ENCODE peak calls at places on chromosomes 3 and 15, in seven cellular contexts. One of them, this sample, is unnamed.

GRCh38 chr3:112199622-112200316 is 66.7 kb upstream of the GCSAM start:
- DNase-seq in cardiac fibroblast: peak
- DNase-seq in psoas muscle: no peak
- DNase-seq in fibroblast of the aortic adventitia: no peak
- DNase-seq in astrocyte: peak
- DNase-seq in AG04450: no peak
- DNase-seq in GM12865: no peak
- DNase-seq in this sample: no peak

GRCh38 chr3:50807266-50807665 is 132.5 kb downstream of the DOCK3 start:
- DNase-seq in GM12865: no peak
- DNase-seq in AG04450: no peak
- DNase-seq in fibroblast of the aortic adventitia: no peak
- DNase-seq in astrocyte: no peak
- DNase-seq in psoas muscle: no peak
- DNase-seq in cardiac fibroblast: no peak
- DNase-seq in this sample: no peak

GRCh38 chr3:23874359-23875120 is 42.2 kb downstream of the NKIRAS1 start:
- DNase-seq in cardiac fibroblast: peak
- DNase-seq in psoas muscle: no peak
- DNase-seq in astrocyte: peak
- DNase-seq in fibroblast of the aortic adventitia: peak
- DNase-seq in AG04450: peak
- DNase-seq in GM12865: no peak
- DNase-seq in this sample: no peak

GRCh38 chr3:49976942-49977341 is 37.0 kb downstream of the RBM6 start:
- DNase-seq in fibroblast of the aortic adventitia: no peak
- DNase-seq in AG04450: no peak
- DNase-seq in psoas muscle: no peak
- DNase-seq in astrocyte: no peak
- DNase-seq in GM12865: no peak
- DNase-seq in cardiac fibroblast: no peak
- DNase-seq in this sample: no peak

GRCh38 chr3:128727485-128727884 is 1.5 kb downstream of the RAB7A start:
- DNase-seq in cardiac fibroblast: peak
- DNase-seq in psoas muscle: no peak
- DNase-seq in astrocyte: no peak
- DNase-seq in fibroblast of the aortic adventitia: peak
- DNase-seq in GM12865: no peak
- DNase-seq in AG04450: no peak
- DNase-seq in this sample: no peak

GRCh38 chr3:136078421-136079364 is 113.2 kb downstream of the PPP2R3A start:
- DNase-seq in psoas muscle: no peak
- DNase-seq in AG04450: no peak
- DNase-seq in GM12865: peak
- DNase-seq in cardiac fibroblast: peak
- DNase-seq in fibroblast of the aortic adventitia: peak
- DNase-seq in astrocyte: peak
- DNase-seq in this sample: no peak

GRCh38 chr3:150371741-150372254 is 36.3 kb upstream of the TSC22D2 start:
- DNase-seq in fibroblast of the aortic adventitia: peak
- DNase-seq in GM12865: no peak
- DNase-seq in psoas muscle: no peak
- DNase-seq in astrocyte: peak
- DNase-seq in cardiac fibroblast: peak
- DNase-seq in AG04450: peak
- DNase-seq in this sample: no peak

GRCh38 chr15:42544858-42545629 is 3.5 kb downstream of the LRRC57 start:
- DNase-seq in astrocyte: no peak
- DNase-seq in cardiac fibroblast: no peak
- DNase-seq in psoas muscle: no peak
- DNase-seq in fibroblast of the aortic adventitia: no peak
- DNase-seq in GM12865: no peak
- DNase-seq in AG04450: no peak
- DNase-seq in this sample: no peak

GRCh38 chr3:116770815-116771450 is 61.4 kb downstream of the TUSC7 start:
- DNase-seq in GM12865: peak
- DNase-seq in cardiac fibroblast: peak
- DNase-seq in psoas muscle: peak
- DNase-seq in AG04450: peak
- DNase-seq in astrocyte: peak
- DNase-seq in fibroblast of the aortic adventitia: peak
- DNase-seq in this sample: peak

GRCh38 chr15:48888209-48888608 is 10.3 kb downstream of the EID1 start:
- DNase-seq in cardiac fibroblast: no peak
- DNase-seq in AG04450: no peak
- DNase-seq in astrocyte: no peak
- DNase-seq in GM12865: peak
- DNase-seq in psoas muscle: no peak
- DNase-seq in fibroblast of the aortic adventitia: no peak
- DNase-seq in this sample: no peak

GRCh38 chr3:175893566-175893965 is 1034.4 kb downstream of the NAALADL2 start:
- DNase-seq in cardiac fibroblast: no peak
- DNase-seq in AG04450: no peak
- DNase-seq in psoas muscle: no peak
- DNase-seq in fibroblast of the aortic adventitia: no peak
- DNase-seq in GM12865: no peak
- DNase-seq in astrocyte: no peak
- DNase-seq in this sample: no peak

GRCh38 chr3:111737712-111738097 is 121.4 kb upstream of the PHLDB2 start:
- DNase-seq in GM12865: peak
- DNase-seq in AG04450: peak
- DNase-seq in fibroblast of the aortic adventitia: peak
- DNase-seq in psoas muscle: no peak
- DNase-seq in astrocyte: peak
- DNase-seq in cardiac fibroblast: peak
- DNase-seq in this sample: no peak

GRCh38 chr15:61684749-61685467 is 375.3 kb downstream of the VPS13C start:
- DNase-seq in fibroblast of the aortic adventitia: no peak
- DNase-seq in cardiac fibroblast: no peak
- DNase-seq in GM12865: no peak
- DNase-seq in AG04450: no peak
- DNase-seq in psoas muscle: no peak
- DNase-seq in astrocyte: no peak
- DNase-seq in this sample: no peak

GRCh38 chr3:139561959-139562676 is 22.6 kb upstream of the RBP1 start:
- DNase-seq in psoas muscle: no peak
- DNase-seq in cardiac fibroblast: peak
- DNase-seq in AG04450: peak
- DNase-seq in fibroblast of the aortic adventitia: peak
- DNase-seq in astrocyte: no peak
- DNase-seq in GM12865: peak
- DNase-seq in this sample: peak

GRCh38 chr3:139558351-139559170 is 19.0 kb upstream of the RBP1 start:
- DNase-seq in cardiac fibroblast: no peak
- DNase-seq in astrocyte: no peak
- DNase-seq in psoas muscle: no peak
- DNase-seq in GM12865: no peak
- DNase-seq in AG04450: no peak
- DNase-seq in fibroblast of the aortic adventitia: no peak
- DNase-seq in this sample: no peak

GRCh38 chr3:139559541-139559940 is 20.0 kb upstream of the RBP1 start:
- DNase-seq in astrocyte: peak
- DNase-seq in GM12865: no peak
- DNase-seq in fibroblast of the aortic adventitia: no peak
- DNase-seq in AG04450: no peak
- DNase-seq in psoas muscle: no peak
- DNase-seq in cardiac fibroblast: peak
- DNase-seq in this sample: no peak

GRCh38 chr3:139561428-139561827 is 21.9 kb upstream of the RBP1 start:
- DNase-seq in fibroblast of the aortic adventitia: no peak
- DNase-seq in cardiac fibroblast: no peak
- DNase-seq in astrocyte: no peak
- DNase-seq in psoas muscle: no peak
- DNase-seq in GM12865: no peak
- DNase-seq in AG04450: no peak
- DNase-seq in this sample: no peak

DNA sequence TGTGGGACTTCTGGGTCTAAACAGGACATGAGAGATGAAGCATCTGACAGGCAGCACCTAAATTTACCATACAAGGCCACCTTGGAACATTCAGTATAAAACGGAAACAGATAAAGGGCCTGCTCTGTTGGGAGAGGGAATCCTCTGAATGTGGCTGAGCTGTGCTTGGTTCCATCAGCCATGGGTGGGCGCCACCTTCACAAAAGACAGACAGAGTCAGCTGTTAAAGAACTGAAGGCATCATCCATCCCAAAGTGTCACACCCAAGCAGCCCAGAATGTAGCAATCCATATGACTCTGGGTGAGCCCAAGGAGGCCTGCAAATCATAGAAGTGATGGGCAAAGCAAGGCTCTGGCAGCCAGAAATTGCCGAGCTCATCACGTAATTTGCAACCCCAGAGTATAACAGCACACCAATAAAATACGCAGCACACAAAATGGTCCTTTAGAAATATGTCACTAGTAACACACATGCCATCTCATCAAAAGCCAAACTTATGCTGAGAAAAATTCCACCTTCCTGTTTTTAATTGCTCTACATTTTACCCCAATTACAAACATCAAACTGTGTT is 24.8 kb upstream of the RBP1 start:
- DNase-seq in cardiac fibroblast: peak
- DNase-seq in fibroblast of the aortic adventitia: no peak
- DNase-seq in AG04450: no peak
- DNase-seq in psoas muscle: no peak
- DNase-seq in astrocyte: no peak
- DNase-seq in GM12865: no peak
- DNase-seq in this sample: peak
- TF ChIP-seq CTCF in cardiac fibroblast: peak
- TF ChIP-seq CTCF in fibroblast of the aortic adventitia: peak
- TF ChIP-seq CTCF in AG04450: no peak
- TF ChIP-seq CTCF in psoas muscle: no peak
- TF ChIP-seq CTCF in astrocyte: peak
- TF ChIP-seq CTCF in GM12865: no peak
- TF ChIP-seq CTCF in this sample: peak

DNA sequence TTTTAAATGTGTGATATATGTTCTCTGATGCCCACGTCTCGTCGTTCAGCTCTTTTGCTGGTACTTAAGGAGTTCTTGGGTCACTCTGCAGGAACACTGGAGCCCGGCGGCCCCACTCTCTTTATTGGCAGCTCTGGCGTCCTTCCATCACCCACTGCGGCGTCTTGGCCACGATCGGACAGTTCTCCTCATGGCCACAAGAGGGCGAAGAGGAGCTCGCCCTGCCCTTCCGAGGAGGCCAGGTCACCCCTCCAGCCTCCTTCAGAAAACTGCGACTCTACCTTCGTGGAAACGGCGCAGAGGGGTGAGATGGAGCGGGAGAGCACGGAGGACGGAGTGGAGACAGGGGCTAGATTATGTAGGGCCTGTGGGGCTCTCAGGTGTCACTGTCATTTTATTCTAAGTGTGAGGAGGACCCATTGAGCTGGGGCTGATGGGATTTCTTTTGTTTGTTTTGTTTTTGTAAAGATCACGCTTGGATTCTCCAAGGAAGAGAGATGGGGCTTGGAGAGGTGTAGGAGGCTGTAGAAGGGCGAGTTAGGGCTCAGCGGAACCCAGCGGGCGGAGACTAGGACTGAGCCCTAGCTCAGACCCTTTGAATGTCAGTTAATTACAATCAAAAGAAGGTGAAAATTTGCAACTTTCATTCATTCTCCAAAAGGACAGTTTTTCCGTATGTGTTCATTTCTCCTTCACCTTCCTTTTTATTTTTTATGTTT is 28.0 kb upstream of the GABRA5 start:
- DNase-seq in cardiac fibroblast: no peak
- DNase-seq in GM12865: no peak
- DNase-seq in psoas muscle: no peak
- DNase-seq in astrocyte: no peak
- DNase-seq in AG04450: no peak
- DNase-seq in fibroblast of the aortic adventitia: no peak
- DNase-seq in this sample: peak
- TF ChIP-seq CTCF in cardiac fibroblast: peak
- TF ChIP-seq CTCF in GM12865: peak
- TF ChIP-seq CTCF in psoas muscle: no peak
- TF ChIP-seq CTCF in astrocyte: peak
- TF ChIP-seq CTCF in AG04450: peak
- TF ChIP-seq CTCF in fibroblast of the aortic adventitia: no peak
- TF ChIP-seq CTCF in this sample: peak

GRCh38 chr3:32335365-32336122 is 56.1 kb upstream of the CMTM7 start:
- DNase-seq in GM12865: no peak
- DNase-seq in AG04450: no peak
- DNase-seq in cardiac fibroblast: no peak
- DNase-seq in psoas muscle: no peak
- DNase-seq in fibroblast of the aortic adventitia: no peak
- DNase-seq in astrocyte: no peak
- DNase-seq in this sample: no peak

GRCh38 chr3:32337501-32337900 is 54.2 kb upstream of the CMTM7 start:
- DNase-seq in psoas muscle: no peak
- DNase-seq in fibroblast of the aortic adventitia: no peak
- DNase-seq in cardiac fibroblast: no peak
- DNase-seq in astrocyte: no peak
- DNase-seq in AG04450: no peak
- DNase-seq in GM12865: no peak
- DNase-seq in this sample: no peak

GRCh38 chr3:32340039-32340438 is 51.6 kb upstream of the CMTM7 start:
- DNase-seq in GM12865: peak
- DNase-seq in astrocyte: peak
- DNase-seq in cardiac fibroblast: peak
- DNase-seq in AG04450: no peak
- DNase-seq in psoas muscle: no peak
- DNase-seq in fibroblast of the aortic adventitia: peak
- DNase-seq in this sample: peak

GRCh38 chr3:32336123-32336518 is 55.5 kb upstream of the CMTM7 start:
- DNase-seq in GM12865: no peak
- DNase-seq in astrocyte: no peak
- DNase-seq in fibroblast of the aortic adventitia: no peak
- DNase-seq in AG04450: no peak
- DNase-seq in cardiac fibroblast: no peak
- DNase-seq in psoas muscle: no peak
- DNase-seq in this sample: no peak

GRCh38 chr3:32334675-32335074 is 57.0 kb upstream of the CMTM7 start:
- DNase-seq in psoas muscle: no peak
- DNase-seq in cardiac fibroblast: peak
- DNase-seq in GM12865: peak
- DNase-seq in AG04450: no peak
- DNase-seq in astrocyte: no peak
- DNase-seq in fibroblast of the aortic adventitia: no peak
- DNase-seq in this sample: peak
- TF ChIP-seq CTCF in psoas muscle: no peak
- TF ChIP-seq CTCF in cardiac fibroblast: no peak
- TF ChIP-seq CTCF in GM12865: peak
- TF ChIP-seq CTCF in AG04450: peak
- TF ChIP-seq CTCF in astrocyte: no peak
- TF ChIP-seq CTCF in fibroblast of the aortic adventitia: peak
- TF ChIP-seq CTCF in this sample: peak

GRCh38 chr15:35448294-35448693 is 97.7 kb downstream of the DPH6 start:
- DNase-seq in GM12865: no peak
- DNase-seq in cardiac fibroblast: peak
- DNase-seq in fibroblast of the aortic adventitia: no peak
- DNase-seq in AG04450: no peak
- DNase-seq in psoas muscle: no peak
- DNase-seq in astrocyte: no peak
- DNase-seq in this sample: no peak
- TF ChIP-seq CTCF in GM12865: no peak
- TF ChIP-seq CTCF in cardiac fibroblast: no peak
- TF ChIP-seq CTCF in fibroblast of the aortic adventitia: no peak
- TF ChIP-seq CTCF in AG04450: no peak
- TF ChIP-seq CTCF in psoas muscle: no peak
- TF ChIP-seq CTCF in astrocyte: no peak
- TF ChIP-seq CTCF in this sample: no peak

DNA sequence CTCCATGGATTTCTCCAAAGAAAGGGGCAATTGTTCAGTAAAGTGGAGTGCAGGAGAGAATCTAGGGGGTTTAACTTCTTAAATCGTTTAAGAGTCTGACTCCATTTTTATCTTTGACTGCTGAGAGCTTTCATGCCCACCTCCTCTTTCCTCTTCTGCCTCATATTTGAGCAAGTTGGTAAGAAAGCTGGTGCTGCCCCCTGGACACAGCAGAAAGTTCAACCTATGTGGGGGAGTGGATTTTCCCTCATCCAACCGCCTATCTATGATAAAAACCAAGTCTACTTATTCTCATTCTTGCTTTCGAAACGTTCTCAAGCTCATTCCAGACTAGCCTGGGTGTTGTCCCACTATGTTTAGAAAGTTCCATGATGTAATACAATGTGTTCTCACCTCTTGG is 26.0 kb downstream of the HHLA2 start:
- DNase-seq in GM12865: peak
- DNase-seq in fibroblast of the aortic adventitia: no peak
- DNase-seq in astrocyte: no peak
- DNase-seq in cardiac fibroblast: peak
- DNase-seq in psoas muscle: no peak
- DNase-seq in AG04450: no peak
- DNase-seq in this sample: no peak
- TF ChIP-seq CTCF in GM12865: no peak
- TF ChIP-seq CTCF in fibroblast of the aortic adventitia: no peak
- TF ChIP-seq CTCF in astrocyte: no peak
- TF ChIP-seq CTCF in cardiac fibroblast: no peak
- TF ChIP-seq CTCF in psoas muscle: no peak
- TF ChIP-seq CTCF in AG04450: peak
- TF ChIP-seq CTCF in this sample: no peak